ENCODE peak calls at places on chromosomes 7 and 10, in five cellular contexts. G is H9, I is mesendoderm, R is neuronal stem cell, O is IMR-90. A is an unnamed sample.

GRCh38 chr7:149844445-149844844 is 6.3 kb downstream of the ZNF862 start:
- DNase-seq in R (no peak), G (no peak), I (no peak), O (no peak), A (no peak)

GRCh38 chr7:7271094-7271874 is 88.9 kb downstream of the C1GALT1 start:
- DNase-seq in G (no peak), I (peak; percentile 56), R (no peak), O (no peak), A (no peak)

GRCh38 chr10:43971981-43972380 is 323.3 kb upstream of the ZNF32 start:
- DNase-seq in I (no peak), O (no peak), G (no peak), R (no peak), A (no peak)

GRCh38 chr10:117342638-117343037 is 32.6 kb downstream of the PDZD8 start:
- DNase-seq in O (peak; percentile 83), I (no peak), G (no peak), R (no peak), A (peak; percentile 23)

GRCh38 chr10:46309511-46310142 is 22.8 kb downstream of the ANTXRL start:
- DNase-seq in G (peak; percentile 19), I (no peak), O (no peak), R (no peak), A (no peak)

GRCh38 chr7:138396251-138397070 is 63.6 kb upstream of the TRIM24 start:
- DNase-seq in R (peak; percentile 45), I (peak; percentile 96), G (peak; percentile 47), O (no peak), A (no peak)

GRCh38 chr10:31099664-31100063 is 68.0 kb upstream of the ZNF438 start:
- DNase-seq in R (no peak), G (no peak), O (peak; percentile 36), I (no peak), A (no peak)

GRCh38 chr10:3091346-3091787 is 24.0 kb downstream of the PFKP start:
- DNase-seq in G (no peak), R (no peak), O (peak; percentile 94), I (no peak), A (peak; percentile 64)

GRCh38 chr7:151244156-151244870 is 4.2 kb downstream of the SMARCD3 start:
- DNase-seq in G (peak; percentile 54), O (peak; percentile 44), R (peak; percentile 70), I (peak; percentile 60), A (peak; percentile 61)

GRCh38 chr7:23689165-23689564 is 9.2 kb downstream of the FAM221A start:
- DNase-seq in O (no peak), G (no peak), R (no peak), I (no peak), A (no peak)

GRCh38 chr10:69588358-69588757 is 15.1 kb upstream of the NEUROG3 start:
- DNase-seq in G (no peak), R (no peak), O (no peak), I (peak; percentile 64), A (no peak)

GRCh38 chr10:123848564-123849457 is 42.8 kb downstream of the CPXM2 start:
- DNase-seq in I (no peak), G (no peak), O (no peak), R (no peak), A (no peak)

GRCh38 chr10:82206831-82207230 is 331.8 kb downstream of the NRG3 start:
- DNase-seq in O (no peak), R (no peak), I (no peak), G (no peak), A (peak; percentile 3)

GRCh38 chr10:100637785-100638184 is 102.0 kb downstream of the HIF1AN start:
- DNase-seq in R (peak; percentile 55), G (peak; percentile 90), O (no peak), I (peak; percentile 93), A (no peak)

GRCh38 chr10:123761666-123762230 is 95.6 kb downstream of the GPR26 start:
- DNase-seq in R (no peak), G (no peak), I (no peak), O (no peak), A (no peak)

GRCh38 chr10:99930731-99931550 is 78.8 kb downstream of the DNMBP start:
- DNase-seq in G (peak; percentile 55), I (peak; percentile 86), R (no peak), O (peak; percentile 44), A (peak; percentile 46)

GRCh38 chr7:158094046-158094445 is 493.6 kb downstream of the PTPRN2 start:
- DNase-seq in G (no peak), I (no peak), O (no peak), R (no peak), A (no peak)

GRCh38 chr7:139230484-139230773 is 608 bp upstream of the UBN2 start:
- DNase-seq in R (no peak), O (no peak), G (no peak), I (no peak), A (no peak)

GRCh38 chr10:126701526-126701925 is 31.0 kb upstream of the C10orf90 start:
- DNase-seq in G (no peak), R (no peak), I (no peak), O (no peak), A (no peak)

GRCh38 chr7:148888300-148888699 is 4.2 kb upstream of the EZH2 start:
- DNase-seq in O (no peak), I (no peak), R (no peak), G (no peak), A (no peak)

GRCh38 chr10:86971146-86971991 is 3.1 kb downstream of the ADIRF start:
- DNase-seq in G (peak; percentile 71), O (peak; percentile 85), R (no peak), I (peak; percentile 70), A (peak; percentile 85)

GRCh38 chr7:116495737-116496136 is 3.8 kb upstream of the CAV2 start:
- DNase-seq in R (no peak), O (peak; percentile 35), G (no peak), I (peak; percentile 44), A (no peak)

GRCh38 chr10:90470971-90471370 is 386.9 kb downstream of the HTR7 start:
- DNase-seq in G (no peak), O (no peak), R (no peak), I (no peak), A (peak; percentile 81)

GRCh38 chr7:100220833-100221718 is 1.3 kb downstream of the PVRIG start:
- DNase-seq in R (no peak), I (no peak), O (no peak), G (no peak), A (no peak)

GRCh38 chr7:12281026-12281425 is 69.9 kb downstream of the TMEM106B start:
- DNase-seq in O (peak; percentile 5), G (no peak), I (no peak), R (no peak), A (peak; percentile 75)

GRCh38 chr7:33905389-33906032 is at the start of gene BMPER:
- DNase-seq in I (peak; percentile 90), O (peak; percentile 19), G (peak; percentile 82), R (peak; percentile 49), A (peak; percentile 39)

GRCh38 chr10:72334832-72335393 is 19.8 kb downstream of the DNAJB12 start:
- DNase-seq in O (peak; percentile 79), G (peak; percentile 70), I (no peak), R (no peak), A (peak; percentile 98)

GRCh38 chr10:72334196-72334831 is 20.4 kb downstream of the DNAJB12 start:
- DNase-seq in O (peak; percentile 50), R (peak; percentile 77), G (peak; percentile 77), I (peak; percentile 95), A (peak; percentile 91)

GRCh38 chr10:72331575-72332422 is 22.9 kb downstream of the DNAJB12 start:
- DNase-seq in I (peak; percentile 97), R (peak; percentile 80), O (peak; percentile 31), G (peak; percentile 99), A (peak; percentile 90)

GRCh38 chr10:72332423-72333110 is 22.2 kb downstream of the DNAJB12 start:
- DNase-seq in G (no peak), O (no peak), R (no peak), I (no peak), A (no peak)

DNA sequence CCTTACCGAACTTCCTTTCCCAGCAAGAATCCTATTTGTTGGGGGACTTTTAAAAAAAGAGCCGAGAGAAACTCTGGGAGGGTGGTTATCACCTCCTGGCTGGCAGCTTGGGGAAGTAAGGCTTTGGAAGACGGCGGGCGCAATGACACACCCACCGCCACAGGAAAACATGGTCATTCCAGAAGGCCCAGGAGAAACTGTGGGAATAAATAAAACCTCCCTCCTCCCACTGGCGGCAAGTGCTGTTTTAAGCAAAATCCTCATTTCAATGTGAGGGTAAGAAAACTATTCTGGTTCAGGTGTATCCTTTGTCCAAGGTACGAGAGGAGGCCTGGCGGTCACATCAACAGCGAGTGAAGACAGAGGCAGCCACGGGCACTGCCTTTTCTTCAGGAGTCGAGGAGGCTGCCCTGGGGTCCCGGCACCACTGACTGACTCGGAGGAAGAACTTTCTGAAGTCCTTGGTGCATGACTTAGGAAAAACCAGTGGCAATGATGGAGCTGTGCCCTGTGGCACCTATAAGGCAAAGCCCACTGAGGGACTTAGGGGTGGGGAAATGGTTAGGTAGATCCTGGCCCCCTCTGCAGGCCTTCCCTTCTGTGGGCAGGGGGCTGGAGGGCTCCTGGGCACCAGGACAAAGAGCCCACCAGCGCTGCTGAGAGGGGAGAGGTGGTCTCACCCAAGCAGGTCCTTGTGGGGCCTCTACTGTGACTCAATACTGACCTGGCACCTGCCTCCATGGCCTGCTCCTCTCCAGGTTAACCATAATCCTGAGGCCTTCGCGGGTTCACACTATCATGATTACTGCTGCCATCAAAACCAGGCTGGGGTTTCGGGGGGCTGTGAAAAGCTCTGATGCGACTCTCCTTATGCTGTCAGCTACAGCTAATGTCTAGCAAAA is 21.4 kb downstream of the DNAJB12 start:
- DNase-seq in O (no peak), G (no peak), I (no peak), R (no peak), A (no peak)
- H2BK15ac ChIP-seq in O (no peak overlapping the region), G (no peak overlapping the region), I (no peak overlapping the region), R (peak overlapping the region; percentile 77), A (peak overlapping the region; percentile 85)

GRCh38 chr10:16195178-16195769 is 241.5 kb upstream of the PTER start:
- DNase-seq in I (no peak), G (no peak), R (no peak), O (no peak), A (no peak)

GRCh38 chr10:16192337-16192736 is 244.5 kb upstream of the PTER start:
- DNase-seq in R (no peak), G (no peak), I (peak; percentile 3), O (no peak), A (no peak)

GRCh38 chr10:16195894-16196293 is 240.9 kb upstream of the PTER start:
- DNase-seq in I (no peak), O (no peak), G (peak; percentile 48), R (no peak), A (no peak)

GRCh38 chr10:16193241-16193640 is 243.6 kb upstream of the PTER start:
- DNase-seq in O (no peak), G (no peak), R (no peak), I (peak; percentile 94), A (no peak)
- H2BK15ac ChIP-seq in O (no peak overlapping the region), G (no peak overlapping the region), R (no peak overlapping the region), I (no peak overlapping the region), A (no peak overlapping the region)

GRCh38 chr7:36732806-36733205 is 8.5 kb upstream of the AOAH start:
- DNase-seq in G (no peak), R (no peak), I (peak; percentile 61), O (no peak), A (no peak)
- H2BK15ac ChIP-seq in G (no peak overlapping the region), R (no peak overlapping the region), I (no peak overlapping the region), O (no peak overlapping the region), A (no peak overlapping the region)

GRCh38 chr7:140537750-140538482 is 58.6 kb upstream of the MKRN1 start:
- DNase-seq in R (no peak), O (no peak), G (no peak), I (no peak), A (no peak)
- H2BK15ac ChIP-seq in R (no peak overlapping the region), O (no peak overlapping the region), G (no peak overlapping the region), I (no peak overlapping the region), A (no peak overlapping the region)

A was measured in mesenchymal stem cell.